ENCODE peak calls at places on chromosomes 6 and 20, in four cellular contexts. W is SK-N-SH, Y is sigmoid colon, C is upper lobe of left lung. E is an unnamed sample.

GRCh38 chr20:13180986-13181889 is 39.8 kb upstream of the ISM1 start:
- DNase-seq in W (no peak), Y (no peak), C (no peak), E (no peak)

GRCh38 chr20:20525756-20526155 is 157.9 kb downstream of the INSM1 start:
- DNase-seq in W (no peak), Y (no peak), C (no peak), E (no peak)

GRCh38 chr20:14829897-14830296 is 492.5 kb upstream of the FLRT3 start:
- DNase-seq in W (no peak), Y (no peak), C (no peak), E (no peak)

GRCh38 chr20:13995841-13996240 is 525 bp downstream of the MACROD2 start:
- DNase-seq in W (peak), Y (peak), C (peak), E (peak)

GRCh38 chr20:21622097-21622496 is 83.4 kb upstream of the PAX1 start:
- DNase-seq in W (no peak), Y (no peak), C (no peak), E (no peak)

GRCh38 chr6:46863791-46864190 is 57.9 kb downstream of the ADGRF5 start:
- DNase-seq in W (no peak), Y (no peak), C (no peak), E (no peak)

GRCh38 chr20:63979549-63980316 is at the start of gene SAMD10:
- DNase-seq in W (peak), Y (no peak), C (peak), E (peak)

GRCh38 chr6:4563877-4564276 is 212.3 kb upstream of the CDYL start:
- DNase-seq in W (no peak), Y (no peak), C (no peak), E (no peak)

GRCh38 chr20:62186887-62187866 is 4.3 kb downstream of the MTG2 start:
- DNase-seq in W (no peak), Y (no peak), C (no peak), E (no peak)

GRCh38 chr6:138099832-138100231 is 7.4 kb downstream of the PERP start:
- DNase-seq in W (no peak), Y (no peak), C (no peak), E (no peak)

GRCh38 chr20:19775353-19776201 is 17.5 kb downstream of the RIN2 start:
- DNase-seq in W (no peak), Y (no peak), C (peak), E (peak)

GRCh38 chr6:28978137-28978491 is 27.0 kb downstream of the ZNF311 start:
- DNase-seq in W (no peak), Y (no peak), C (no peak), E (no peak)

GRCh38 chr6:105900120-105900937 is 185.8 kb upstream of the PRDM1 start:
- DNase-seq in W (no peak), Y (no peak), C (no peak), E (no peak)

GRCh38 chr20:16554766-16555543 is 18.3 kb downstream of the KIF16B start:
- DNase-seq in W (no peak), Y (no peak), C (no peak), E (no peak)

GRCh38 chr20:57573176-57573575 is 12.3 kb downstream of the PCK1 start:
- DNase-seq in W (no peak), Y (no peak), C (no peak), E (no peak)

GRCh38 chr6:110358536-110359148 is 493 bp upstream of the METTL24 start:
- DNase-seq in W (no peak), Y (no peak), C (no peak), E (no peak)

GRCh38 chr6:33708516-33709204 is 2.8 kb downstream of the UQCC2 start:
- DNase-seq in W (no peak), Y (no peak), C (no peak), E (no peak)

GRCh38 chr6:21033095-21033494 is 498.8 kb downstream of the CDKAL1 start:
- DNase-seq in W (no peak), Y (no peak), C (no peak), E (no peak)

GRCh38 chr20:25045343-25045712 is 12.6 kb downstream of the ACSS1 start:
- DNase-seq in W (no peak), Y (peak), C (no peak), E (no peak)

GRCh38 chr6:31677955-31678354 is 2.9 kb downstream of the LY6G5C start:
- DNase-seq in W (no peak), Y (no peak), C (no peak), E (no peak)

GRCh38 chr6:41937881-41938574 is 3.6 kb downstream of the CCND3 start:
- DNase-seq in W (no peak), Y (no peak), C (peak), E (no peak)

GRCh38 chr6:138012682-138013081 is 94.5 kb downstream of the PERP start:
- DNase-seq in W (no peak), Y (no peak), C (no peak), E (peak)

GRCh38 chr20:62382306-62383198 is 4.4 kb upstream of the RPS21 start:
- DNase-seq in W (peak), Y (peak), C (peak), E (peak)

GRCh38 chr6:89140347-89141159 is 5.3 kb upstream of the PM20D2 start:
- DNase-seq in W (no peak), Y (no peak), C (no peak), E (no peak)

GRCh38 chr20:50494428-50494827 is 15.8 kb upstream of the PTPN1 start:
- DNase-seq in W (no peak), Y (peak), C (no peak), E (no peak)

GRCh38 chr20:57779401-57780003 is 69.7 kb upstream of the PMEPA1 start:
- DNase-seq in W (no peak), Y (peak), C (no peak), E (no peak)

GRCh38 chr20:14093652-14094051 is 98.3 kb downstream of the MACROD2 start:
- DNase-seq in W (no peak), Y (no peak), C (peak), E (no peak)

GRCh38 chr6:163001341-163001740 is 273.6 kb downstream of the PACRG start:
- DNase-seq in W (no peak), Y (no peak), C (no peak), E (no peak)

GRCh38 chr6:24807584-24807983 is 8.9 kb upstream of the ARMH2 start:
- DNase-seq in W (no peak), Y (no peak), C (no peak), E (no peak)

GRCh38 chr6:24809728-24810127 is 11.0 kb upstream of the ARMH2 start:
- DNase-seq in W (no peak), Y (no peak), C (no peak), E (no peak)
- TF ChIP-seq EP300 in W (no peak), Y (no peak), C (no peak), E (no peak)

DNA sequence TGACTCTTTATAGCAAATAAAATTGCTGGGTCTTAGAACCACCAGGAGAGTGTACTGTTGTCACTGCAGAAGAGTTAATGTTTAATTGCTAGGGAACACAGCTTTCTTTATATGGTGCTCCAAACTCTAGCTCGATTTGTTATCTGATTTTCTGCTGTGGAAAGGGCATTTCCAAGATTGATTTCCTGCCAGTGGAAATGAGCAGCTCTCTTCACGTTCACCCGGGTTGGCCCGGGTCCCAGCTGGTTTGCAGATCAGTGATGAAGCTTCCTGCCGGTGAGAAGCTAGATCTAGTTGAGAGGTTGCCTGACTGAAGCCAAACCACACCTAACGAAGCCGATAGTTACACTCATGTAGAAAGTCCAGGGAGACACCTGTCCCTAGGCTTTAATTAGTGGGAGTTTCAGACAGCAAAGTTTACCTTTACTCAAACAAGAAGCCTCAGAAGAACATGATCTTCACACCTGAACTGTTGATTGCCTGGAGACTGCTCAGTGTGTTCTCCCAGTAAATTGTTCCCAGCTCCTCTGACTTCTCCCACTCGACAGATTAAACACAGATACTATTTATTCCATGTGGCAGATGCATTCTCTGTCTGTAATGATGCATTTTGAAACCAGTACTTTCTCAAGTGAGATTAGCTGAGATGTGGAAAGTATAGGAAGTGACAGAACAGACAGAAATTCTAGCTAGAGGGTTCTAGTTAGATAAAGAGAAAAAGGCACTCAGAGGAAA is 27.8 kb downstream of the PAQR8 start:
- DNase-seq in W (peak), Y (no peak), C (peak), E (peak)
- TF ChIP-seq POLR2AphosphoS5 in W (no peak), Y (no peak), C (no peak), E (no peak)

GRCh38 chr20:44395183-44395962 is 39.9 kb downstream of the HNF4A start:
- DNase-seq in W (no peak), Y (no peak), C (no peak), E (no peak)
- TF ChIP-seq CTCF in W (no peak), Y (no peak), C (no peak), E (no peak)

GRCh38 chr20:47274449-47275108 is 81.9 kb downstream of the ZMYND8 start:
- DNase-seq in W (no peak), Y (peak), C (peak), E (no peak)
- TF ChIP-seq EP300 in W (peak), Y (no peak), C (no peak), E (peak)

GRCh38 chr6:52507557-52508260 is 69.2 kb downstream of the TRAM2 start:
- DNase-seq in W (no peak), Y (no peak), C (no peak), E (no peak)
- TF ChIP-seq POLR2AphosphoS5 in W (no peak), Y (no peak), C (no peak), E (no peak)

DNA sequence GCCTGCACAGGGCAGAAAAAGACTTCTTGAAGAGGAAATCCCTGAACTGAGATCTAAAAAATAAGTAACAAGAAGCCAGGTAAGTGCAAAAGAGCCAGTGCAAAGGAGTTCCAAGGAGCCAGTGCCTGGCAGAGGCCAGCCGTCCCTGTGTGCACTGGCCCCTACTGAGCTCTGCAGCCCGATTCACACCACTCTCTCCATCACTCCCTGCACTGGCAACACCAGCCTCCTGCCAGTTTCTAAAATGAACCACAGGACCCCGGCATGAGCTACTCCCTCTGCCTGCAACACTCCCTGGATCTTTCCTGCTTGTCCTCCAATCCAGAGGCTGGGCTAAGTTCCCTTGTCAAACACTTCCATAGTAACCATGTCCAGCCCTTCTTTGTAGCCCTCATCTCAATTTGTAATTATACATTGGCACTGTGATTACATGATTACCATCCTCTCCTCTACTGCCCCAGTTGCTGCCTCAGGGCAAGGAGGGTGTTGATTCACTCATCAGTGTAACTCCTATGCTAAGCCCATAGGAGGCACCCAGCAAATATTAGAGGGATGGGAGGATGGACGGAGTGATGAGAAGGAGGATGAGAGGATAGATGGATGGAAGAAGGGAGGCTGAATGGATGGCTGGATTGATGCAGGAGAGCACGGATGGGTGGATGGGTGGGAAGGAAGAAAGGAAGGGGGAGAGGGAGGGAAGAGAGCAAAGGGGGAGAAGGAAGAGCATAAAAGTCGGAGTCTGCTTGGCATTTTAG is 49.3 kb downstream of the SIRPA start:
- DNase-seq in W (no peak), Y (peak), C (peak), E (no peak)
- TF ChIP-seq CTCF in W (no peak), Y (no peak), C (no peak), E (no peak)

DNA sequence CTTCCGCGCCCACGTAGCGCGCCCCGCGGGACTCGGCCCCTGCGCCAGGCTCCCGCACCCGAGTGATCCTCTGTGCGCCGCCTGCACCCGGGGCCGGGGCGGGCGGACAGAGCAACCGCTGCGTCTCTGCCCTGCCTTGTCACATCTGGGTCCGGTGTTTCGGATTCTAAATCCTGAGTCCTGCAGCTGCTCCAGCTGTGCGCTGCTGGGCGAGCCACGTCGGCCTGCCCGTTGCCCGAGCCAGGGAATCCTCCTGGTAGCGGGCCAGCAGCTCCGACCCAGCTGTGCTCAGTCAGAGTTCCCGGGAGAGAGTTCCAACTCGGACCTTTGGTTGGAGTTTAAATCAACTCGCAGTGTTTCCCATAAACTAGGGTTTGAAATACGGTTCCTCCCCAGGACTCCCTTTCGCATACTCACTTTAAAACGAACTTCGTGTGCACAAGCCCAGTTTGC is 268 bp upstream of the PDE10A start:
- DNase-seq in W (peak), Y (peak), C (no peak), E (no peak)
- TF ChIP-seq EP300 in W (no peak), Y (no peak), C (no peak), E (no peak)

GRCh38 chr6:43628392-43629103 is 516 bp downstream of the GTPBP2 start:
- DNase-seq in W (peak), Y (peak), C (peak), E (peak)

GRCh38 chr6:43629104-43629504 is at the start of gene GTPBP2:
- DNase-seq in W (peak), Y (peak), C (peak), E (peak)

GRCh38 chr6:43624786-43625288 is 4.2 kb downstream of the GTPBP2 start:
- DNase-seq in W (no peak), Y (no peak), C (no peak), E (no peak)

GRCh38 chr6:43625393-43625992 is 3.6 kb downstream of the GTPBP2 start:
- DNase-seq in W (no peak), Y (no peak), C (no peak), E (no peak)

GRCh38 chr6:43627008-43627825 is 1.8 kb downstream of the GTPBP2 start:
- DNase-seq in W (peak), Y (peak), C (peak), E (peak)
- TF ChIP-seq POLR2AphosphoS5 in W (peak), Y (peak), C (peak), E (peak)